ENCODE peak calls at places on chromosomes 16 and 17, in nine cellular contexts. T is CD8-positive, alpha-beta T cell; S is NCI-H1694; M is psoas muscle; I is mesothelial cell of epicardium; P is effector CD4-positive, alpha-beta T cell; D is activated naive CD8-positive, alpha-beta T cell treated with anti-CD3 and anti-CD28 coated beads, Interleukin-2, amount 50 U/mL, for 16 hours; X is stimulated activated CD8-positive, alpha-beta memory T cell treated with anti-CD3 and anti-CD28 coated beads, Interleukin-15, amount 100 ng/mL, for 24 hours; L is caudate nucleus. W is an unnamed sample.

GRCh38 chr16:19406891-19407491 is 10.7 kb upstream of the TMC5 start:
- DNase-seq in T (no peak), P (no peak), X (no peak), I (no peak), L (no peak), M (no peak), S (no peak), D (no peak), W (no peak)

GRCh38 chr16:15682105-15682570 is 32.1 kb downstream of the NDE1 start:
- DNase-seq in M (no peak), L (no peak), T (peak), D (no peak), X (no peak), P (peak), I (no peak), S (no peak), W (peak)

GRCh38 chr16:87541004-87541881 is 48.4 kb upstream of the ZCCHC14 start:
- DNase-seq in I (no peak), T (no peak), S (no peak), L (no peak), D (no peak), M (no peak), X (no peak), P (no peak), W (no peak)

GRCh38 chr17:42050360-42051012 is at the start of gene C17orf113:
- DNase-seq in T (peak), M (peak), D (peak), X (no peak), S (no peak), I (peak), L (no peak), P (peak), W (peak)

GRCh38 chr16:3158014-3158497 is 23.2 kb downstream of the ZNF213 start:
- DNase-seq in L (no peak), M (peak), I (no peak), T (no peak), X (no peak), D (no peak), P (no peak), S (no peak), W (no peak)

GRCh38 chr17:63528183-63528582 is 5.0 kb downstream of the KCNH6 start:
- DNase-seq in X (no peak), S (no peak), I (no peak), P (no peak), D (no peak), L (no peak), M (no peak), T (no peak), W (no peak)

GRCh38 chr16:27320261-27321012 is 6.7 kb downstream of the IL4R start:
- DNase-seq in D (no peak), T (no peak), M (no peak), S (no peak), P (no peak), X (no peak), L (no peak), I (no peak), W (no peak)

GRCh38 chr16:56558024-56558747 is 6.7 kb upstream of the MT4 start:
- DNase-seq in P (no peak), D (no peak), T (no peak), X (no peak), L (peak), M (peak), S (peak), I (no peak), W (no peak)

GRCh38 chr17:31446195-31446967 is 54.9 kb downstream of the RAB11FIP4 start:
- DNase-seq in X (no peak), D (no peak), L (no peak), S (no peak), P (no peak), T (no peak), M (no peak), I (no peak), W (no peak)

GRCh38 chr17:61285483-61286320 is 113.9 kb upstream of the TBX2 start:
- DNase-seq in L (no peak), D (no peak), M (no peak), X (no peak), S (no peak), I (no peak), T (no peak), P (no peak), W (no peak)

GRCh38 chr17:71251276-71251675 is 869.5 kb upstream of the SOX9 start:
- DNase-seq in P (no peak), D (no peak), T (no peak), M (no peak), I (no peak), S (no peak), L (no peak), X (no peak), W (no peak)

GRCh38 chr16:11058820-11059219 is 114.5 kb downstream of the CLEC16A start:
- DNase-seq in S (no peak), M (no peak), X (no peak), T (no peak), L (no peak), D (no peak), I (no peak), P (no peak), W (no peak)

GRCh38 chr17:1122681-1123396 is 56.9 kb downstream of the ABR start:
- DNase-seq in I (peak), M (peak), P (peak), S (peak), X (peak), T (peak), D (peak), L (no peak), W (peak)

GRCh38 chr17:12342609-12343248 is 322.1 kb downstream of the MAP2K4 start:
- DNase-seq in X (no peak), I (no peak), D (no peak), L (no peak), M (no peak), S (no peak), T (no peak), P (no peak), W (no peak)

GRCh38 chr17:1769826-1770477 is 8.1 kb downstream of the SERPINF1 start:
- DNase-seq in X (no peak), P (no peak), T (peak), S (peak), I (no peak), L (no peak), D (no peak), M (no peak), W (no peak)

GRCh38 chr17:16374129-16374528 is 6.8 kb upstream of the UBB start:
- DNase-seq in T (no peak), P (no peak), S (no peak), D (no peak), M (peak), I (no peak), L (no peak), X (no peak), W (no peak)

GRCh38 chr17:43581581-43581980 is 35.4 kb upstream of the ETV4 start:
- DNase-seq in P (no peak), T (no peak), D (no peak), L (no peak), S (no peak), M (no peak), X (no peak), I (no peak), W (no peak)

GRCh38 chr16:10181196-10182162 is 749 bp downstream of the GRIN2A start:
- DNase-seq in P (no peak), D (no peak), X (peak), T (peak), M (peak), S (peak), I (peak), L (no peak), W (no peak)

GRCh38 chr17:1967092-1967662 is 58.0 kb downstream of the RTN4RL1 start:
- DNase-seq in P (no peak), M (no peak), S (peak), D (no peak), I (peak), T (no peak), L (no peak), X (no peak), W (no peak)